ENCODE peak calls at places on chromosome 12, in nine cellular contexts. R, Q, V, I, Z, S, M, J and C are unnamed samples.

GRCh38 chr12:92488735-92489134 is 214.1 kb upstream of the PLEKHG7 start:
- DNase-seq in R (no peak), Q (no peak), V (no peak), I (no peak), Z (no peak), S (no peak), M (no peak), J (no peak), C (no peak)

GRCh38 chr12:8681129-8681902 is 16.5 kb upstream of the RIMKLB start:
- DNase-seq in R (no peak), Q (no peak), V (no peak), I (peak; percentile 34), Z (no peak), S (no peak), M (peak; percentile 61), J (peak; percentile 83), C (no peak)

GRCh38 chr12:112179936-112180335 is 54.6 kb downstream of the TRAFD1 start:
- DNase-seq in R (no peak), Q (no peak), V (no peak), I (no peak), Z (no peak), S (no peak), M (no peak), J (no peak), C (no peak)

GRCh38 chr12:105590571-105590970 is 260.1 kb downstream of the C12orf75 start:
- DNase-seq in R (no peak), Q (no peak), V (no peak), I (no peak), Z (no peak), S (no peak), M (no peak), J (peak; percentile 22), C (no peak)

GRCh38 chr12:62466018-62466595 is 519 bp upstream of the MON2 start:
- DNase-seq in R (peak; percentile 43), Q (no peak), V (peak; percentile 32), I (peak; percentile 30), Z (peak; percentile 27), S (no peak), M (peak; percentile 21), J (peak; percentile 50), C (peak; percentile 44)

GRCh38 chr12:38838211-38838850 is 67.1 kb downstream of the CPNE8 start:
- DNase-seq in R (no peak), Q (no peak), V (no peak), I (no peak), Z (no peak), S (no peak), M (no peak), J (no peak), C (no peak)

GRCh38 chr12:104165801-104166200 is 27.8 kb upstream of the NFYB start:
- DNase-seq in R (no peak), Q (no peak), V (no peak), I (no peak), Z (no peak), S (no peak), M (no peak), J (peak; percentile 33), C (no peak)

GRCh38 chr12:122943196-122943595 is 23.1 kb downstream of the ABCB9 start:
- DNase-seq in R (no peak), Q (no peak), V (no peak), I (no peak), Z (no peak), S (no peak), M (no peak), J (peak; percentile 15), C (no peak)

GRCh38 chr12:13032164-13032563 is 12.0 kb upstream of the FAM234B start:
- DNase-seq in R (no peak), Q (no peak), V (no peak), I (no peak), Z (no peak), S (no peak), M (no peak), J (no peak), C (no peak)

GRCh38 chr12:75560167-75560566 is 48.8 kb upstream of the KRR1 start:
- DNase-seq in R (peak; percentile 17), Q (no peak), V (no peak), I (no peak), Z (no peak), S (no peak), M (peak; percentile 49), J (peak; percentile 76), C (no peak)

GRCh38 chr12:27984275-27984674 is 11.7 kb upstream of the PTHLH start:
- DNase-seq in R (no peak), Q (no peak), V (no peak), I (no peak), Z (no peak), S (no peak), M (no peak), J (peak; percentile 74), C (no peak)

GRCh38 chr12:115008951-115009350 is 325.0 kb upstream of the TBX3 start:
- DNase-seq in R (no peak), Q (no peak), V (no peak), I (no peak), Z (no peak), S (no peak), M (no peak), J (no peak), C (no peak)

GRCh38 chr12:64058541-64059321 is 163.4 kb downstream of the KICS2 start:
- DNase-seq in R (no peak), Q (no peak), V (no peak), I (no peak), Z (no peak), S (no peak), M (no peak), J (no peak), C (no peak)

GRCh38 chr12:127926004-127926403 is 341.0 kb upstream of the TMEM132C start:
- DNase-seq in R (no peak), Q (no peak), V (no peak), I (no peak), Z (no peak), S (no peak), M (no peak), J (peak; percentile 1), C (no peak)

GRCh38 chr12:80838708-80839107 is 99.0 kb downstream of the LIN7A start:
- DNase-seq in R (no peak), Q (no peak), V (no peak), I (peak; percentile 45), Z (no peak), S (no peak), M (no peak), J (peak; percentile 7), C (no peak)

GRCh38 chr12:38886064-38886463 is 19.3 kb downstream of the CPNE8 start:
- DNase-seq in R (no peak), Q (no peak), V (no peak), I (no peak), Z (no peak), S (peak; percentile 73), M (peak; percentile 44), J (peak; percentile 88), C (peak; percentile 43)

GRCh38 chr12:32134144-32134888 is 27.7 kb downstream of the BICD1 start:
- DNase-seq in R (peak; percentile 33), Q (peak; percentile 7), V (peak; percentile 67), I (no peak), Z (peak; percentile 89), S (no peak), M (no peak), J (peak; percentile 78), C (peak; percentile 85)

GRCh38 chr12:113040722-113041168 is 15.8 kb upstream of the DTX1 start:
- DNase-seq in R (peak; percentile 94), Q (no peak), V (no peak), I (peak; percentile 64), Z (no peak), S (peak; percentile 37), M (peak; percentile 88), J (peak; percentile 98), C (no peak)

GRCh38 chr12:58395470-58395869 is 454.1 kb downstream of the ATP23 start:
- DNase-seq in R (no peak), Q (no peak), V (no peak), I (no peak), Z (no peak), S (no peak), M (no peak), J (no peak), C (no peak)

GRCh38 chr12:57430117-57430930 is 519 bp downstream of the R3HDM2 start:
- DNase-seq in R (peak; percentile 58), Q (peak; percentile 11), V (no peak), I (peak; percentile 42), Z (no peak), S (no peak), M (peak; percentile 14), J (peak; percentile 47), C (peak; percentile 55)

GRCh38 chr12:2624543-2625266 is 170.1 kb upstream of the FKBP4 start:
- DNase-seq in R (peak; percentile 24), Q (no peak), V (peak; percentile 34), I (no peak), Z (no peak), S (no peak), M (peak; percentile 27), J (peak; percentile 2), C (peak; percentile 47)

GRCh38 chr12:103771466-103771865 is 69.6 kb downstream of the NT5DC3 start:
- DNase-seq in R (peak; percentile 14), Q (no peak), V (peak; percentile 13), I (peak; percentile 36), Z (no peak), S (no peak), M (peak; percentile 31), J (peak; percentile 45), C (peak; percentile 35)